ENCODE peak calls at places on chromosomes 3 and 15, in eight cellular contexts. E is RPMI7951; V is breast epithelium; X is GM04504; K is SW 1271; B is M059J; W is stimulated activated CD8-positive, alpha-beta memory T cell treated with anti-CD3 and anti-CD28 coated beads, Interleukin-15, amount 100 ng/mL, for 48 hours; D is trophoblast cell. U is an unnamed sample.

GRCh38 chr3:79390352-79390751 is 377.4 kb downstream of the ROBO1 start:
- DNase-seq in W (no peak), X (no peak), K (no peak), V (no peak), E (no peak), D (no peak), B (no peak), U (no peak)

GRCh38 chr3:13088020-13089006 is 15.1 kb upstream of the IQSEC1 start:
- DNase-seq in W (no peak), V (no peak), K (no peak), E (no peak), D (peak), B (no peak), X (no peak), U (no peak)

GRCh38 chr3:55329849-55330248 is 157.3 kb downstream of the WNT5A start:
- DNase-seq in E (peak), B (peak), V (no peak), W (no peak), K (no peak), X (peak), D (peak), U (no peak)

GRCh38 chr3:180196658-180197057 is 159.9 kb upstream of the PEX5L start:
- DNase-seq in V (no peak), X (no peak), E (no peak), W (no peak), D (no peak), B (no peak), K (no peak), U (no peak)

GRCh38 chr15:74193305-74193718 is 9.3 kb downstream of the STRA6 start:
- DNase-seq in X (no peak), V (no peak), E (peak), W (no peak), D (peak), K (peak), B (peak), U (no peak)

GRCh38 chr3:98952404-98952803 is 50.9 kb upstream of the DCBLD2 start:
- DNase-seq in D (no peak), B (peak), V (no peak), W (no peak), X (no peak), E (peak), K (no peak), U (no peak)

GRCh38 chr3:141051641-141052569 is 758 bp downstream of the SPSB4 start:
- DNase-seq in W (no peak), V (no peak), X (peak), E (no peak), B (peak), D (no peak), K (no peak), U (no peak)

GRCh38 chr3:71305246-71306206 is 278.0 kb downstream of the FOXP1 start:
- DNase-seq in K (no peak), X (no peak), V (peak), B (peak), E (peak), D (no peak), W (no peak), U (no peak)

GRCh38 chr3:90145094-90145810 is 1037.8 kb downstream of the EPHA3 start:
- DNase-seq in D (no peak), E (no peak), X (no peak), V (no peak), B (no peak), W (no peak), K (no peak), U (no peak)

GRCh38 chr3:4562595-4562994 is 69.4 kb downstream of the ITPR1 start:
- DNase-seq in V (no peak), W (no peak), X (no peak), K (no peak), E (no peak), B (no peak), D (no peak), U (no peak)

GRCh38 chr15:53982281-53982680 is 4.0 kb downstream of the UNC13C start:
- DNase-seq in V (no peak), E (no peak), W (no peak), D (no peak), K (no peak), B (no peak), X (no peak), U (no peak)

GRCh38 chr3:197878427-197878826 is 71.6 kb upstream of the RPL35A start:
- DNase-seq in K (no peak), E (no peak), B (no peak), W (peak), V (no peak), X (no peak), D (peak), U (no peak)

GRCh38 chr15:58065011-58065444 is 483 bp downstream of the ALDH1A2 start:
- DNase-seq in B (no peak), K (no peak), V (no peak), E (no peak), W (no peak), X (no peak), D (peak), U (no peak)

GRCh38 chr15:90563460-90563859 is 33.7 kb downstream of the CRTC3 start:
- DNase-seq in V (no peak), B (no peak), W (no peak), E (no peak), X (no peak), K (no peak), D (no peak), U (no peak)

GRCh38 chr15:99134317-99134821 is 29.5 kb downstream of the SYNM start:
- DNase-seq in E (no peak), V (peak), D (no peak), K (no peak), W (no peak), B (no peak), X (no peak), U (no peak)

GRCh38 chr3:155443821-155444220 is 150.3 kb upstream of the STRIT1 start:
- DNase-seq in X (no peak), B (no peak), D (peak), K (no peak), W (no peak), E (no peak), V (no peak), U (no peak)